ENCODE peak calls at places on chromosome 18, in six cellular contexts. Z is HCT116, W is HepG2, A is K562, V is GM12878, E is H1. J is an unnamed sample.

GRCh38 chr18:37412757-37413156 is 152.8 kb downstream of the CELF4 start:
- DNase-seq in Z (no peak), W (no peak), A (no peak), V (no peak), E (no peak), J (no peak)

GRCh38 chr18:74249181-74249968 is 42.4 kb downstream of the CYB5A start:
- DNase-seq in Z (no peak), W (peak), A (no peak), V (no peak), E (no peak), J (no peak)

GRCh38 chr18:74831571-74832250 is 234.0 kb downstream of the ZNF407 start:
- DNase-seq in Z (no peak), W (no peak), A (no peak), V (no peak), E (no peak), J (no peak)

GRCh38 chr18:10318686-10318960 is 135.8 kb upstream of the APCDD1 start:
- DNase-seq in Z (no peak), W (no peak), A (no peak), V (no peak), E (no peak), J (peak)

GRCh38 chr18:53567935-53568574 is 656.4 kb downstream of the MBD2 start:
- DNase-seq in Z (no peak), W (peak), A (no peak), V (no peak), E (peak), J (peak)

GRCh38 chr18:44601447-44601846 is 79.2 kb upstream of the SETBP1 start:
- DNase-seq in Z (no peak), W (no peak), A (no peak), V (no peak), E (no peak), J (no peak)

GRCh38 chr18:774811-775210 is 37.2 kb downstream of the YES1 start:
- DNase-seq in Z (no peak), W (peak), A (no peak), V (no peak), E (no peak), J (no peak)

GRCh38 chr18:23166863-23167531 is 31.7 kb downstream of the CABLES1 start:
- DNase-seq in Z (no peak), W (no peak), A (no peak), V (no peak), E (no peak), J (no peak)

GRCh38 chr18:66046025-66046602 is 295.3 kb downstream of the CDH7 start:
- DNase-seq in Z (no peak), W (no peak), A (no peak), V (no peak), E (no peak), J (no peak)

GRCh38 chr18:67300498-67300897 is 216.0 kb downstream of the DSEL start:
- DNase-seq in Z (no peak), W (no peak), A (no peak), V (no peak), E (no peak), J (no peak)

GRCh38 chr18:79641722-79642497 is 37.7 kb upstream of the CTDP1 start:
- DNase-seq in Z (no peak), W (no peak), A (no peak), V (no peak), E (peak), J (no peak)

GRCh38 chr18:33817096-33817495 is 239.1 kb downstream of the ASXL3 start:
- DNase-seq in Z (no peak), W (no peak), A (no peak), V (no peak), E (no peak), J (no peak)

GRCh38 chr18:51257150-51257549 is 59.7 kb upstream of the MEX3C start:
- DNase-seq in Z (no peak), W (no peak), A (no peak), V (no peak), E (no peak), J (no peak)

GRCh38 chr18:9477509-9477908 is 2.2 kb downstream of the RALBP1 start:
- DNase-seq in Z (no peak), W (no peak), A (no peak), V (no peak), E (no peak), J (no peak)

GRCh38 chr18:65365245-65365955 is 385.4 kb upstream of the CDH7 start:
- DNase-seq in Z (no peak), W (no peak), A (no peak), V (no peak), E (no peak), J (peak)

GRCh38 chr18:67400502-67401117 is 115.9 kb downstream of the DSEL start:
- DNase-seq in Z (no peak), W (no peak), A (no peak), V (no peak), E (no peak), J (no peak)

GRCh38 chr18:9193031-9193430 is 56.5 kb downstream of the ANKRD12 start:
- DNase-seq in Z (no peak), W (no peak), A (no peak), V (no peak), E (no peak), J (no peak)

GRCh38 chr18:8283901-8284585 is 325.2 kb upstream of the RAB12 start:
- DNase-seq in Z (no peak), W (peak), A (no peak), V (no peak), E (no peak), J (no peak)

GRCh38 chr18:3447035-3447894 is 2.7 kb upstream of the TGIF1 start:
- DNase-seq in Z (no peak), W (no peak), A (peak), V (no peak), E (peak), J (no peak)

GRCh38 chr18:6022840-6023239 is 127.5 kb upstream of the TMEM200C start:
- DNase-seq in Z (no peak), W (no peak), A (no peak), V (no peak), E (no peak), J (peak)

GRCh38 chr18:332721-333513 is 65.1 kb upstream of the THOC1 start:
- DNase-seq in Z (no peak), W (no peak), A (no peak), V (no peak), E (no peak), J (no peak)

GRCh38 chr18:2111456-2111855 is 459.8 kb downstream of the METTL4 start:
- DNase-seq in Z (no peak), W (no peak), A (no peak), V (no peak), E (no peak), J (no peak)

GRCh38 chr18:61992285-61992684 is 99.5 kb upstream of the RNF152 start:
- DNase-seq in Z (peak), W (peak), A (no peak), V (no peak), E (no peak), J (peak)

GRCh38 chr18:75455249-75456183 is 28.0 kb upstream of the SMIM21 start:
- DNase-seq in Z (no peak), W (no peak), A (no peak), V (no peak), E (peak), J (no peak)

GRCh38 chr18:39435986-39436385 is 1870.4 kb upstream of the CELF4 start:
- DNase-seq in Z (no peak), W (no peak), A (no peak), V (no peak), E (no peak), J (no peak)

GRCh38 chr18:6729247-6730091 is at the start of gene ARHGAP28:
- DNase-seq in Z (no peak), W (no peak), A (peak), V (no peak), E (peak), J (peak)

GRCh38 chr18:11994346-11994707 is 13.0 kb downstream of the IMPA2 start:
- DNase-seq in Z (no peak), W (peak), A (no peak), V (no peak), E (no peak), J (no peak)

GRCh38 chr18:13541621-13542519 is 184.5 kb downstream of the FAM210A start:
- DNase-seq in Z (no peak), W (peak), A (no peak), V (no peak), E (no peak), J (no peak)

GRCh38 chr18:9831046-9831722 is 54.6 kb upstream of the TXNDC2 start:
- DNase-seq in Z (no peak), W (no peak), A (peak), V (no peak), E (no peak), J (no peak)

GRCh38 chr18:13139885-13140450 is 78.6 kb upstream of the LDLRAD4 start:
- DNase-seq in Z (no peak), W (peak), A (peak), V (no peak), E (no peak), J (no peak)

GRCh38 chr18:32911660-32912284 is 138.9 kb upstream of the KLHL14 start:
- DNase-seq in Z (no peak), W (no peak), A (no peak), V (no peak), E (no peak), J (no peak)

GRCh38 chr18:10419420-10420103 is 34.9 kb upstream of the APCDD1 start:
- DNase-seq in Z (no peak), W (no peak), A (no peak), V (no peak), E (no peak), J (no peak)

GRCh38 chr18:52339891-52340371 is at the start of gene DCC:
- DNase-seq in Z (no peak), W (peak), A (no peak), V (no peak), E (peak), J (peak)

GRCh38 chr18:32724071-32724696 is 48.6 kb downstream of the KLHL14 start:
- DNase-seq in Z (no peak), W (no peak), A (no peak), V (no peak), E (no peak), J (no peak)

GRCh38 chr18:12882416-12882815 is 1.6 kb downstream of the PTPN2 start:
- DNase-seq in Z (no peak), W (no peak), A (no peak), V (no peak), E (no peak), J (no peak)

GRCh38 chr18:35939166-35939565 is 33.3 kb upstream of the RMP24 start:
- DNase-seq in Z (no peak), W (no peak), A (no peak), V (no peak), E (no peak), J (peak)

GRCh38 chr18:52504589-52504988 is 164.6 kb downstream of the DCC start:
- DNase-seq in Z (no peak), W (no peak), A (no peak), V (no peak), E (no peak), J (no peak)

GRCh38 chr18:45825258-45825744 is at the start of gene SIGLEC15:
- DNase-seq in Z (no peak), W (no peak), A (no peak), V (no peak), E (no peak), J (no peak)

GRCh38 chr18:67302043-67302442 is 214.5 kb downstream of the DSEL start:
- DNase-seq in Z (no peak), W (no peak), A (no peak), V (no peak), E (no peak), J (no peak)

DNA sequence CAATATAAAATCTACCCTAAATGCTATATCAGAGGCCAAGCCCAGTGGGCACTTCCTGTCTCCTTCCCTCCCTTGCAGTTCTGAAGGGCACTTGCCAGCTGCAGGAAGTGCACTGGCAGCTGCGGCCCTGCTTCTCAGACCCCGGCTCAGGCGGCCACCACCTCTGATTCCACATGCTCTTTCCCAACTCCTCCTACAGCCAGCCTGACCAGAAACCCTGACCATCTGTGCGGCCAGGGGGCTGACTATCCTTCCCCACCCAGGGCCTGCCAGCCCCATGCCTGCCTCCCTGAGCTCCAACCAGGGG is 88.6 kb downstream of the ZBTB7C start:
- DNase-seq in Z (no peak), W (no peak), A (no peak), V (no peak), E (no peak), J (no peak)
- TF ChIP-seq ZNF274 in Z (no peak), W (no peak), A (no peak), V (no peak), E (no peak), J (no peak)

DNA sequence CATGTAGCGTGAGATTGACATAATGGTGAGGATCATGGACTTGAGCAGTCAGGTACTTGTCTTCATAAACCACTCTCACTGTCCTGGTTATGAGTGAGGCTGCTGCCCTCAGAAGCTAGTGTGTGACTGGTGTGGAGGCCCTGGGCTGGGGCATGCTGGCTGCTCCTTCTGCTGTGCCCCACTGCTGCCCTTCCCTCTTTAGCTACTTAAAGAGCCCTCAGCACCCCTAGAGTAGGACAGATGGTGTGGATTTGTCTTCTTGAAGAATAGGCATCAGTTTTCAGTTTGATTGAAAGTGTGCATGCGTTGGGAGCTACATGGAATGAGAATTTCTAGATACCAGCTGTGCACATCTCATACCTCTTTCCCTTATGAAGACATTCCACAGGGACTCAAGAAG is 15.4 kb downstream of the CPLX4 start:
- DNase-seq in Z (no peak), W (no peak), A (no peak), V (no peak), E (no peak), J (no peak)
- TF ChIP-seq YY1 in Z (no peak), W (no peak), A (no peak), V (no peak), E (no peak), J (no peak)

DNA sequence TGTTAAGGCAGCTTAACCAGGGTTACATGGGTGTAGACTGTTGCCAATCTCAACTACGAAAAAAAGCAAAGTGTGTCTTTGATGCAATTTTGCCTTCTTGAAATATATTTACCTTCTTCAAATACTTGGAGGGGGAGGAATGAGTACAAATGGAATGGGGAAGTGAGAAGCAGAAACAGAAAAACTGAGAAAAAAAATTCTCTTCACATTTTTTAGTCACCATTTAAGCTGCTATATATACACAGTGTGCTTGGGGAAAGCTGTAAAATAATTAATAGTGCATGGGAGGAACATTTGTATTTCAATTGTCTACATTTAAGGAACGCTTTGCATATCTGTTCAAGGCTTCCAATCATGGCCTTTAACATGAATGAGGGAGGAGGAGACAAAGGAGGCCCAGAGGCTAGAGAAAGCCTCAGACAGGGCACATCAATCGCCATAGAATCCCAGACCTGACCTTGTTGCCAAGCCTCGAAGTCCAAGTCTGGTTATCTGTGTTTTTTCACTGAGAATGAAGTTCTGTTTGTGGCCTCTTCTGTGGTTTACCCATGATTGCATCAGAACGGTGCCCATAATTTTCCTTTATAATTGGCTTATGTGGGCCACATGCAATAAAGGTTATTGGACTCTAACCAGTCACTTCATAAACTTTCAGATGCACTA is 158.6 kb downstream of the PIK3C3 start:
- DNase-seq in Z (no peak), W (peak), A (no peak), V (no peak), E (no peak), J (no peak)
- H3K4me3 ChIP-seq in Z (no peak), W (peak), A (no peak), V (no peak), E (no peak), J (no peak)

DNA sequence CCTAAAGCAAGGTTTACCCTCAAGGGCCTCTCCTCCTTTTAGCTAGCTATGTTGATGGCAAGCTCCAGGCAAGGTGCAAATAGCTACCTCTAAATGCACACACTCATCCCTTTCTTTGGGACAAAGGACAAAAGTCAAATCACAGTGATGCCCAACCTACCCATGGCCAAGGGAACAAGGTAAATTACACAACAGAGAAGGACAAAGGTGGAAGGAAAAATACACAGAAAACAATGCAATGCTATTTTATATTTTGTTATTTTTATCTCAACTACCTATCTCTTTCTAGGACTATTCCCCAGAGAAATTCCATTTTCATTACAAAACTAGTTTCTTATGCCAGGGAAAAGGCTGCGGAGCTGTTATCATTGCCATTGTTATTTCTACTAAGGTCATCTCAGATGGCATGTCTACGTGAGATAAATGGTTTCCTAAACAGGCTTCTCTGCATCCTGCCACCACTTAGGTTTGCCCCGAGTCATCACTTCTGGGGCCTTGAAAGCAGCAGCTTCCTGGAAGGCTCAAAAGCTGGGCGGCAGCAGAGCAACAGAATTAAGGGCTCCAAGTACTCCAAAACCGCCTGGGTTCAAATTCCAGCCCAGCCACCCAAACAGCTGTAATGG is 21.1 kb downstream of the BCL2 start:
- DNase-seq in Z (no peak), W (no peak), A (no peak), V (no peak), E (no peak), J (no peak)
- TF ChIP-seq ZNF274 in Z (no peak), W (no peak), A (no peak), V (no peak), E (no peak), J (no peak)

GRCh38 chr18:70338890-70339289 is 50.0 kb downstream of the SOCS6 start:
- DNase-seq in Z (no peak), W (no peak), A (no peak), V (no peak), E (no peak), J (no peak)

GRCh38 chr18:70334728-70335329 is 46.0 kb downstream of the SOCS6 start:
- DNase-seq in Z (no peak), W (peak), A (no peak), V (no peak), E (no peak), J (no peak)

GRCh38 chr18:70335892-70336726 is 47.3 kb downstream of the SOCS6 start:
- DNase-seq in Z (no peak), W (peak), A (no peak), V (no peak), E (no peak), J (no peak)

GRCh38 chr18:70339915-70340314 is 51.1 kb downstream of the SOCS6 start:
- DNase-seq in Z (no peak), W (no peak), A (no peak), V (no peak), E (no peak), J (no peak)

GRCh38 chr18:70337139-70337972 is 48.5 kb downstream of the SOCS6 start:
- DNase-seq in Z (peak), W (peak), A (peak), V (no peak), E (no peak), J (peak)
- TF ChIP-seq YY1 in Z (no peak), W (no peak), A (no peak), V (no peak), E (no peak), J (no peak)

GRCh38 chr18:77066689-77067088 is 65.9 kb downstream of the MBP start:
- DNase-seq in Z (no peak), W (no peak), A (no peak), V (no peak), E (no peak), J (no peak)
- H3K4me3 ChIP-seq in Z (no peak), W (no peak), A (no peak), V (no peak), E (no peak), J (no peak)

GRCh38 chr18:26863122-26863879 is 2.2 kb downstream of the AQP4 start:
- DNase-seq in Z (no peak), W (no peak), A (no peak), V (no peak), E (peak), J (no peak)
- TF ChIP-seq ZNF274 in Z (no peak), W (no peak), A (no peak), V (no peak), E (no peak), J (no peak)

GRCh38 chr18:48023334-48024008 is 93.0 kb upstream of the SMAD2 start:
- DNase-seq in Z (peak), W (peak), A (peak), V (no peak), E (peak), J (peak)
- TF ChIP-seq YY1 in Z (no peak), W (no peak), A (no peak), V (no peak), E (no peak), J (no peak)

DNA sequence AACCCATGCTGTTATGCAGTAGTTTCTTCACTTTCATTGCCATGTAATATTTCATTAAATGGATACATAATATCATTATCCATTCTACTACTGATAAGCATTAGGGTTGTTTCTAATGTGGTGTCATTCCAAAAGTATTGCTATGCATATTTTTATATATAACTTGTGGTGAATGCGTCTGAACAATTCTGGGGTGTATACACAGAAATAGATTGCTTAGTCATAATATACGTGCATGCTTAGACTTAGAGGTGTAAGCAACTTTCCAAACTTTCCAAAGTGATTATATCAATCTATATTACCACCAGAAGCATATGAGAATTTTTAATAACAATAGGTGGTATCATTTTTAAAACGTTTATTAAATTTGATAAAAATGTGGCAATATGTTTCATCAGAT is 540.9 kb downstream of the DSC3 start:
- DNase-seq in Z (no peak), W (no peak), A (no peak), V (no peak), E (no peak), J (no peak)
- H3K4me3 ChIP-seq in Z (no peak), W (no peak), A (no peak), V (no peak), E (no peak), J (no peak)

GRCh38 chr18:24601624-24602023 is 141.2 kb downstream of the HRH4 start:
- DNase-seq in Z (no peak), W (no peak), A (no peak), V (no peak), E (no peak), J (no peak)

GRCh38 chr18:24602156-24602555 is 141.7 kb downstream of the HRH4 start:
- DNase-seq in Z (no peak), W (no peak), A (no peak), V (no peak), E (no peak), J (no peak)

GRCh38 chr18:24595556-24595955 is 135.1 kb downstream of the HRH4 start:
- DNase-seq in Z (no peak), W (no peak), A (no peak), V (no peak), E (no peak), J (no peak)

GRCh38 chr18:24603151-24603550 is 142.7 kb downstream of the HRH4 start:
- DNase-seq in Z (no peak), W (no peak), A (no peak), V (no peak), E (no peak), J (no peak)

GRCh38 chr18:24600076-24600654 is 139.7 kb downstream of the HRH4 start:
- DNase-seq in Z (peak), W (peak), A (peak), V (no peak), E (no peak), J (no peak)
- TF ChIP-seq ZNF274 in Z (no peak), W (no peak), A (no peak), V (no peak), E (no peak), J (no peak)